ENCODE peak calls at places on chromosome 10, in four cellular contexts. One of them, this sample, is unnamed.

GRCh38 chr10:59905735-59906416 is 480 bp downstream of the CCDC6 start:
- DNase-seq in PC-9: no peak
- DNase-seq in cardiac fibroblast: no peak
- DNase-seq in mucosa of descending colon: peak
- DNase-seq in this sample: no peak

GRCh38 chr10:20100157-20100556 is 283.9 kb downstream of the PLXDC2 start:
- DNase-seq in PC-9: no peak
- DNase-seq in cardiac fibroblast: peak
- DNase-seq in mucosa of descending colon: no peak
- DNase-seq in this sample: no peak

GRCh38 chr10:124935946-124936345 is 6.0 kb upstream of the ZRANB1 start:
- DNase-seq in PC-9: no peak
- DNase-seq in cardiac fibroblast: no peak
- DNase-seq in mucosa of descending colon: no peak
- DNase-seq in this sample: no peak

GRCh38 chr10:70221030-70221429 is 12.2 kb downstream of the PPA1 start:
- DNase-seq in PC-9: no peak
- DNase-seq in cardiac fibroblast: no peak
- DNase-seq in mucosa of descending colon: no peak
- DNase-seq in this sample: no peak

GRCh38 chr10:74841265-74841973 is 15.0 kb downstream of the KAT6B start:
- DNase-seq in PC-9: no peak
- DNase-seq in cardiac fibroblast: peak
- DNase-seq in mucosa of descending colon: no peak
- DNase-seq in this sample: no peak

GRCh38 chr10:100153239-100153840 is 32.5 kb downstream of the ERLIN1 start:
- DNase-seq in PC-9: no peak
- DNase-seq in cardiac fibroblast: no peak
- DNase-seq in mucosa of descending colon: no peak
- DNase-seq in this sample: no peak

GRCh38 chr10:5659702-5660528 is 6.5 kb downstream of the ASB13 start:
- DNase-seq in PC-9: peak
- DNase-seq in cardiac fibroblast: peak
- DNase-seq in mucosa of descending colon: peak
- DNase-seq in this sample: peak

GRCh38 chr10:109961181-109962001 is 38.1 kb upstream of the XPNPEP1 start:
- DNase-seq in PC-9: peak
- DNase-seq in cardiac fibroblast: peak
- DNase-seq in mucosa of descending colon: no peak
- DNase-seq in this sample: peak

GRCh38 chr10:17199351-17199804 is 2.1 kb downstream of the TRDMT1 start:
- DNase-seq in PC-9: no peak
- DNase-seq in cardiac fibroblast: peak
- DNase-seq in mucosa of descending colon: no peak
- DNase-seq in this sample: no peak

GRCh38 chr10:17200035-17200884 is 1.2 kb downstream of the TRDMT1 start:
- DNase-seq in PC-9: no peak
- DNase-seq in cardiac fibroblast: peak
- DNase-seq in mucosa of descending colon: no peak
- DNase-seq in this sample: no peak

GRCh38 chr10:17200885-17201164 is 647 bp downstream of the TRDMT1 start:
- DNase-seq in PC-9: peak
- DNase-seq in cardiac fibroblast: peak
- DNase-seq in mucosa of descending colon: peak
- DNase-seq in this sample: peak

GRCh38 chr10:17202506-17202905 is 1.0 kb upstream of the TRDMT1 start:
- DNase-seq in PC-9: no peak
- DNase-seq in cardiac fibroblast: no peak
- DNase-seq in mucosa of descending colon: no peak
- DNase-seq in this sample: no peak

DNA sequence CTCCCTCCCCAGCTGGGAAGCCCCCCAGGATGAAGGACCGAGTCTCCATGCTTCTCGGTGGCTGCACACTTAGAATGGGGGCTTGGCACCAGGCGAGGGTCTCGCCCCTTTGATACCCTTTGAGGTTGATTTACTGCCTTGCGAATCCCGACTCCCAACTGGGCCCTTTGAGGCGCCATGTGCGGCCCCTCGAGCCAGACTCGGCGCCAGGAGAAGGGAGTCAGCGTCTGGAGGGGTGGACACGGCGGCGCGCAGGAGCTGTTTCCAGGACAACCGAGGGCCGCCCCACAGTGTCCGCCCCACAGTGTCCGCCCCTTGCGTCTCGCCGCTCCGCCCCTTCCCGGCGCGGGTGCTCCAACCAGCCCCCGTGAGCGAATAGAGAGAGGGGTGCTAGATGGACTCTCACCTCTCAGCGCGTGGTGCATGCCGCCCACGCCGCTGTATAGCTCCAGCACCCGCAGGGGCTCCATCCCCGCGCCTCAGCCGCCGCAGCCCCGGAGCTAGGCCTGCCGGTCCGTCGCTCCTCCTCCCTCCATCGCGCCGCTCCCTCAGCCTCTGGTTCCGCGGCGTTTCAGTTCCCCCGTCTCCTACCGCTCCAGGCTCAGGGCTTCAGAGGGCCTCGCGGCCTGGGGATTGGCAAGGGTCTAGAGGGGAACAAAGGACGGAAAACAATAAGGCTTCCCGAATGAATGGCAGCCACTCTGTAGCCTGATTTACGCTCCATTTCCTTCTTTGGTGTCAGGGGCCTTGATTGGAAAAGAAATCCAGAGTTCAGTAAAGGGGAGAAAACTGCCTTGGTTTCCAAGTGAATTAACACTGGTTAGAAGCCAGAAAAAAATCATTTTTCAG is at the start of gene TRDMT1:
- DNase-seq in PC-9: peak
- DNase-seq in cardiac fibroblast: peak
- DNase-seq in mucosa of descending colon: peak
- DNase-seq in this sample: peak
- TF ChIP-seq CTCF in PC-9: no peak
- TF ChIP-seq CTCF in cardiac fibroblast: no peak
- TF ChIP-seq CTCF in mucosa of descending colon: peak
- TF ChIP-seq CTCF in this sample: no peak

DNA sequence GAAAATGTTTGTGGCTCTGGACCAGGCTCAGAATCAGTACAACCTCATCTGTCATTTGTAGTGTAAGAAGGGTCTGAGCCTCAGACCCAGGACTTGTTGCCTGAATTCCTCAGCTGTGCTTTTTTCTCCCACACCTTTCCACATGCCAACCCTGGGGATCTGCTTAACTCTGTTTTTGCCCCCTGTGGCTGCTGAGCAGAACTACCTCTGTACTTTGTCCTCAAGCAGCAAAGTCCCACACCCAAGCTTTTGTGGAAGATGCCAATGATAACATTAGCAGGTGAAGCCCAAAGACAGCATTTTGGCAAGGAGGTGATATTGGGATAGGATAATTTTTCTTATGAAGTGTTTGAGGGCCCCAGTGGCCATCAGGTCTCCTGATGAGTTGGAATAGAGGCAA is 5.8 kb upstream of the CYP2C18 start:
- DNase-seq in PC-9: no peak
- DNase-seq in cardiac fibroblast: no peak
- DNase-seq in mucosa of descending colon: peak
- DNase-seq in this sample: peak
- TF ChIP-seq CTCF in PC-9: peak
- TF ChIP-seq CTCF in cardiac fibroblast: peak
- TF ChIP-seq CTCF in mucosa of descending colon: peak
- TF ChIP-seq CTCF in this sample: no peak

GRCh38 chr10:111762114-111762513 is 421.5 kb downstream of the GPAM start:
- DNase-seq in PC-9: no peak
- DNase-seq in cardiac fibroblast: no peak
- DNase-seq in mucosa of descending colon: no peak
- DNase-seq in this sample: no peak

GRCh38 chr10:111758593-111758992 is 425.0 kb downstream of the GPAM start:
- DNase-seq in PC-9: no peak
- DNase-seq in cardiac fibroblast: no peak
- DNase-seq in mucosa of descending colon: no peak
- DNase-seq in this sample: no peak

DNA sequence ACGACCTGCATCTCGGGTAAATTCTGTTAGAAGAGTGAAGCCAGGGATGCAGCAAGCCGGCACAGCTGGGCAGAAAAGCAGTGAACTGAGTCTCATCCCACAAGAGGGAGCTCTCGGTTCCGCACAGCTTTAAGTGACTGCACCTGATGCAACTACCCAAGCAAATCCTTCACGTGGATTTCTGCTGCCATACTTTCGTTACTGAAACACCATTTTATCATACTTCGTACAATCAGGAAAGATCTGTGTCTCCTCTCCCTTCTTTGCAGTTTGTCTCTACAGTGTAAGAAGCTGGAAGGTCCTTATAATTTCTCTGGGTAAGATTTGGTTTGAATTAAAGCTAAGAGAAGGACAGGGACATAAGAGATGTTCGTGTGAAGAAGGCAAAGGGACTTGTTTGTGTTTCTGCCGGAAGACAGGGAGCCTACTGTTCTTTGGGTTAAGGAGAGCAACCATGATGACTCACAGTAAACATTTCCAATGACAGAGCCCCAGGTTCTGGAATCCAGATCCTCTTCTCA is 427.0 kb downstream of the GPAM start:
- DNase-seq in PC-9: peak
- DNase-seq in cardiac fibroblast: no peak
- DNase-seq in mucosa of descending colon: peak
- DNase-seq in this sample: peak
- TF ChIP-seq CTCF in PC-9: peak
- TF ChIP-seq CTCF in cardiac fibroblast: peak
- TF ChIP-seq CTCF in mucosa of descending colon: no peak
- TF ChIP-seq CTCF in this sample: no peak

DNA sequence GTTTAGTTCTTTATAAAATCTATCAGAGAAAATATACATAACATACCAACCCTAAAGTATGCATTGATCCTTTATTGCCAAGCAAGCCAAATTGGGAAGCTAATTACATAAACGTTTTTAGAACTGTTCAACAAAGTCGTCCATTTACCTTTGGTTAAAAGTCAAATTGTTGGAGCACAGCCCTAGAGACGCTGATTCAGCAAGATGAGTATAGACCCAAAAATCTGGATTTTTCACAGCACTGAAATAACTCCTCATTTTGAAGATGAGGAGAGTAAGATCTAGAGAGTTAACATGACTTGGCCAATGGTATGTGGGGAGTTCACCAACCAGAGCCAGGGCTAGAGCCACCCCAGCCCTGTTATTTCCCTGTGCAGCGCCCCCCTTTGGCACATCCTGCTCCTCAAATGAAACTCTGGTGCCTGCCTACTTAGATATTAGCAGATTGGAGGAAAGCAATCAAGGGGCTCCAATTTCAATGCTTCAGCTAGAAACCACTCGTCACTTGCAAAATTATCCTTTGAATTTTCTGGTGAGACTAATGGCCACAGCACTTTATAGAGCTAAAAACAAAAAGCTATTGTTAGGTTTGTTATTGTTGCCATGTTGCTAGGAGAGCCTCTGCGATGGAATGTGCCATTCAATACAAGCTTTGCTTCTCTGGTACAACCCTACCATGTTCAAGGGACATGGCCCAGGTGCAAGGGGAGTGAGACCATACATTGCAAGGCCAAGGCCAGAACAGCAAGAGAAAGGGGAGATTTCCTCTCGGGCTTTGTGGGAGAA is 132.6 kb upstream of the ZEB1 start:
- DNase-seq in PC-9: peak
- DNase-seq in cardiac fibroblast: peak
- DNase-seq in mucosa of descending colon: no peak
- DNase-seq in this sample: peak
- TF ChIP-seq CTCF in PC-9: no peak
- TF ChIP-seq CTCF in cardiac fibroblast: no peak
- TF ChIP-seq CTCF in mucosa of descending colon: no peak
- TF ChIP-seq CTCF in this sample: no peak

GRCh38 chr10:97102441-97102840 is 83.3 kb downstream of the SLIT1 start:
- DNase-seq in PC-9: no peak
- DNase-seq in cardiac fibroblast: no peak
- DNase-seq in mucosa of descending colon: no peak
- DNase-seq in this sample: no peak

GRCh38 chr10:97100657-97101056 is 85.1 kb downstream of the SLIT1 start:
- DNase-seq in PC-9: no peak
- DNase-seq in cardiac fibroblast: no peak
- DNase-seq in mucosa of descending colon: no peak
- DNase-seq in this sample: no peak

GRCh38 chr10:97099089-97099488 is 86.7 kb downstream of the SLIT1 start:
- DNase-seq in PC-9: no peak
- DNase-seq in cardiac fibroblast: no peak
- DNase-seq in mucosa of descending colon: no peak
- DNase-seq in this sample: no peak

GRCh38 chr10:97099868-97100267 is 85.9 kb downstream of the SLIT1 start:
- DNase-seq in PC-9: no peak
- DNase-seq in cardiac fibroblast: no peak
- DNase-seq in mucosa of descending colon: no peak
- DNase-seq in this sample: no peak

DNA sequence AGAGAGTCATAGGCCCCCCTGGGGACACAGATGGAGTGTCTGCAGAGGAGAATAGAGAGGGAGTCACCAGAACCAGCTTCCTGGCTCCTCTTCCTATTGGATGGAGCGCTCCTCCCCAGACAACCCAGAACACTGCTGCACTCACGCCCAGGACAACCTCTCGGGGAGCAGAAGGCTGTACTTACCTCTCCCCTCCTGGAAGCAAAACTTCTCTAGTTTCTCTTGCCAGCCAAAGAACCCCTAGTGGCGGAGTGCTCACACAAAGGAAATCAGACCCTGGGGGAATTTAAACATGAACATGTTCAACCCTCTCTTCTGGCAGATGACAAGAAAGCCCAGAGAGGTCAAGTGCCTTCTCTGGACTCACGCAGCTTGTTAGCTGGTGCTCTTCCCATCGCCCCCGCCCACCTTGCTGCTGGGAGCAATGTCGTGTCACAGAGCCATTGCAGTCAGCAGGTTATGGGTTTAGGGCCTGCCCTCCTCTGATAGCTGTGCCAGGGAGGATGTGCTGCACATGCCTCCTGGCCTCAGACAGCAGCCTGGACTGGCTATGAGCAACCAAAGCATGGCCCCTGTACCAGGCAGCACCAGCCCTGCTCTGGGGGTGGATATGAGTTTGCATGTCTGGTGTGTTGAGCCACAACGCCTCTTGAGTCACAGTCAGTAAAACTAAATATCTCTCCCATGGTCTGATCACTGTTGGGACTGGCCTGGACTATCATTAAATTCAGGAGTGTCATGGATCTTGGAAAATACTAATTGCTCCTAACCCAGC is 84.4 kb downstream of the SLIT1 start:
- DNase-seq in PC-9: no peak
- DNase-seq in cardiac fibroblast: no peak
- DNase-seq in mucosa of descending colon: no peak
- DNase-seq in this sample: no peak
- TF ChIP-seq CTCF in PC-9: no peak
- TF ChIP-seq CTCF in cardiac fibroblast: no peak
- TF ChIP-seq CTCF in mucosa of descending colon: no peak
- TF ChIP-seq CTCF in this sample: no peak

DNA sequence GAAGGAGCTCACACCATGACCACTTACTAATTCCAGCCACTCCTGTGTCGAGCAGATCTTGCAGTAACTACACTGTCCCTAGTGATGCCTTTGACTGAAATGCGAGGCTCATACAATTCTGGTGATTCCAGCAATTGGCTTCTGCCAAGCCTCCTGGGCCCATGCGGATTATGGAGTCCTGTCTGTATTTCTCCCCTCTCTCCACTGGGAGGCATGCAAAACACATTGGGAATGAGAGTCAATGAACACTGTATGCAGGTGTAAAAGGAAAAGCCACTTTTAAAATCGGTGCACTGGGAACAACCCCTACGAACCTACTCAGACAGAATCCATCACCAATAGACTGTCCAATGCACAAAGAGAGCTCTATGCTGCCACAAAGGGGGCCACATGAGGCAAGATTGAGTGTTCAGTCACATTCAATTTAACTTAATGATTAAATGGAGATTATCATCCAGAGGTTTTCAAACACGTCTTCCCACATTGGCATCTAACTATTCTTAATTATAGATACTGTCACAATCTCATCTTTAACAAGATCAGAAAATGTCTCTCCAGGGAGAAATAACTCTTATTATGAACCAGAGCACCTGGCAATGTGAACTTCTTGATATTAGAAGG is 550.6 kb downstream of the GLRX3 start:
- DNase-seq in PC-9: no peak
- DNase-seq in cardiac fibroblast: no peak
- DNase-seq in mucosa of descending colon: no peak
- DNase-seq in this sample: no peak
- TF ChIP-seq CTCF in PC-9: no peak
- TF ChIP-seq CTCF in cardiac fibroblast: no peak
- TF ChIP-seq CTCF in mucosa of descending colon: no peak
- TF ChIP-seq CTCF in this sample: no peak